ENCODE peak calls at places on chromosomes 5 and 9, in five cellular contexts. U is IMR-90, P is H1, H is H9, R is neuronal stem cell. K is an unnamed sample.

GRCh38 chr9:118326326-118326725 is 622.1 kb downstream of the TLR4 start:
- DNase-seq in R (no peak), H (no peak), P (no peak), U (no peak), K (no peak)

GRCh38 chr5:178104492-178104891 is 8.8 kb upstream of the N4BP3 start:
- DNase-seq in U (no peak), H (no peak), P (no peak), R (no peak), K (no peak)

GRCh38 chr5:2270467-2270866 is 387.7 kb upstream of the IRX4 start:
- DNase-seq in P (no peak), U (no peak), H (peak), R (no peak), K (no peak)

GRCh38 chr9:95333426-95333825 is 15.9 kb upstream of the FANCC start:
- DNase-seq in H (no peak), U (no peak), P (no peak), R (no peak), K (peak)

GRCh38 chr9:132183715-132184114 is 21.9 kb downstream of the NTNG2 start:
- DNase-seq in U (no peak), P (no peak), H (no peak), R (no peak), K (no peak)

GRCh38 chr5:136104311-136104975 is 28.2 kb upstream of the SMAD5 start:
- DNase-seq in R (no peak), H (no peak), P (no peak), U (no peak), K (no peak)

GRCh38 chr5:135399838-135400542 is 959 bp upstream of the MACROH2A1 start:
- DNase-seq in R (no peak), P (peak), H (peak), U (no peak), K (no peak)

GRCh38 chr9:87075537-87075936 is 128.2 kb upstream of the GAS1 start:
- DNase-seq in P (no peak), R (no peak), H (peak), U (no peak), K (no peak)

GRCh38 chr9:95096807-95097206 is 220.7 kb downstream of the FANCC start:
- DNase-seq in U (no peak), H (no peak), P (no peak), R (no peak), K (no peak)

GRCh38 chr9:125747053-125747764 is at the start of gene PBX3:
- DNase-seq in U (no peak), P (no peak), R (peak), H (no peak), K (peak)

GRCh38 chr9:131810351-131811170 is 70.7 kb upstream of the RAPGEF1 start:
- DNase-seq in U (no peak), H (no peak), R (no peak), P (no peak), K (no peak)

GRCh38 chr5:55546991-55547390 is 12.2 kb upstream of the PLPP1 start:
- DNase-seq in H (no peak), R (no peak), P (no peak), U (no peak), K (no peak)

GRCh38 chr5:7392401-7393024 is 3.4 kb upstream of the ADCY2 start:
- DNase-seq in U (no peak), H (peak), P (peak), R (peak), K (no peak)

GRCh38 chr5:134005415-134006118 is 792 bp upstream of the VDAC1 start:
- DNase-seq in R (no peak), P (no peak), H (peak), U (no peak), K (no peak)

GRCh38 chr5:40796487-40796889 is 1.7 kb downstream of the PRKAA1 start:
- DNase-seq in H (no peak), P (no peak), U (peak), R (no peak), K (peak)

GRCh38 chr5:113896789-113897188 is 383.3 kb downstream of the YTHDC2 start:
- DNase-seq in U (no peak), H (no peak), P (no peak), R (no peak), K (no peak)

GRCh38 chr9:35042081-35042604 is 30.3 kb downstream of the VCP start:
- DNase-seq in R (no peak), H (no peak), U (peak), P (no peak), K (peak)

GRCh38 chr5:1761453-1761755 is 38.2 kb downstream of the MRPL36 start:
- DNase-seq in U (no peak), P (no peak), R (no peak), H (no peak), K (no peak)

GRCh38 chr9:131237311-131237710 is 39.0 kb downstream of the FAM78A start:
- DNase-seq in P (no peak), R (no peak), U (no peak), H (no peak), K (no peak)

GRCh38 chr9:89482950-89483349 is 15.0 kb downstream of the SEMA4D start:
- DNase-seq in H (no peak), P (no peak), R (no peak), U (no peak), K (no peak)

GRCh38 chr5:142578161-142578830 is 107.6 kb downstream of the FGF1 start:
- DNase-seq in R (no peak), H (no peak), P (no peak), U (no peak), K (no peak)

DNA sequence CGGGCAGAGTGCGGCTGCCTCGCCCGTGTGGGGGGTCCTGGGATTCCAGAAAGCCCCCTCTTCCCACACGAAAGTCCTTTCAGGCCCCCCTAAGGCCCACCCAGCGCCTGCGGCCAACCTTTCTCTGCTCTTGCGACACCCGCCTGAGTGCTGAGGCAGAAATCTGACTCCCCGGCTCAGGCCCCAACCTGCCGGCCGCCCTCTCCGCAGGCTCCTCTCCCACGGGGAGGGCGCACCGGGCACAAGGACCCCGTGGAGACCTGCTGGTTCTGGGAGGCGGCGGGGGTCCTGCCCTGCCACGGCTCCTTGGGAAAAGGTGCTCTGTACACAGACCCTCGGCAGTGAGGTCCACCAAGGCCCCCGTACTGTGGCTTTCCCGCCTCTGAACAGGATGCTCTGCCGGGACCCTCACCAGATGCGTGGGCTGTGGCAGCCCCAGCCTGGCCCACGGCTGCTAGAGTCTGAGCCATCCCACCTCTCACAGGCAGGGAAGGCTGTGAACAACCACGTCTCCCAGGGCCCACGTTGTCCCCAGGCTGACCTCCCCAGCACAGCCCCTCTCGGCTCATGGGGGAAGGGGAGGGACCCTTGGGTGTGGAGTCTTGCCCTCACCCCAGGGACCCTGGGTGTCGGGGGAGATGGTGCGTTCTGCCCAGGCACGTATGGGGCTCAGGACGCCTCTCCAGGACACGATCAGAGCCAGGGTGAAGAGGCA is 41.5 kb upstream of the EGFL7 start:
- DNase-seq in P (no peak), H (no peak), U (no peak), R (no peak), K (no peak)
- H3K14ac ChIP-seq in P (no peak), H (no peak), U (no peak), R (no peak), K (no peak)

DNA sequence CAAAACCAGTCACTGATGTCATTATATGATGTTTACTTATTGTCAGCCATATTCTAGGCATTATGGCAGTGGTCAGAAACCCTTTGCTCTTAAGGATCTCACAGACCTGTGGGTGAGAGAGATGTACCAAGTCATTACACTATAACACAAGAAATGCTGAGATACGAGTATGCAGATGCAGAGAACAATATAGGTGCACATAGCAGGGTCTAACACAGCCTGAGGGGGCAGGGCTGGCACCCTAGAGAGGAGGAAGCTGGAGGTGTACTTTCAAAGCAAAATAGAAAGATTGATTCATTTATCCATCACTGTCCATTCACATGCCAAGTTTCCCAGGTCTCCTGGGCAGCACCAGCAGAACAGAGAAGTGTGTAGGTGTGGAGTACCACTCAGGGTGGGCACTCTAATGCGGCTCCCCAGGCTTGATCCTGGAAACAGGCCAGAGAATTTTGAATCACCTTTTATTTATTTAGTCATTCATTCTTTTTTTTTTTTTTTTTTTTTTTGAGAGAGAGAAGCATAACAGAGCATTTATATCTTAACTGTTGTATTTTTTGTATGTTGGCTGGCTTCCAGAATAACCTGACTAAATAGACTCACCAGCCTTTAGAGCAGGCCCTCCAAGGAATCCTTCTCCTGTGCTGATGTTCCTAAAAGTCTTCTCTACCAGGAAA is 153.3 kb downstream of the PIK3R1 start:
- DNase-seq in R (no peak), H (no peak), P (no peak), U (peak), K (no peak)
- H2BK15ac ChIP-seq in R (no peak), H (no peak), P (no peak), U (no peak), K (no peak)

DNA sequence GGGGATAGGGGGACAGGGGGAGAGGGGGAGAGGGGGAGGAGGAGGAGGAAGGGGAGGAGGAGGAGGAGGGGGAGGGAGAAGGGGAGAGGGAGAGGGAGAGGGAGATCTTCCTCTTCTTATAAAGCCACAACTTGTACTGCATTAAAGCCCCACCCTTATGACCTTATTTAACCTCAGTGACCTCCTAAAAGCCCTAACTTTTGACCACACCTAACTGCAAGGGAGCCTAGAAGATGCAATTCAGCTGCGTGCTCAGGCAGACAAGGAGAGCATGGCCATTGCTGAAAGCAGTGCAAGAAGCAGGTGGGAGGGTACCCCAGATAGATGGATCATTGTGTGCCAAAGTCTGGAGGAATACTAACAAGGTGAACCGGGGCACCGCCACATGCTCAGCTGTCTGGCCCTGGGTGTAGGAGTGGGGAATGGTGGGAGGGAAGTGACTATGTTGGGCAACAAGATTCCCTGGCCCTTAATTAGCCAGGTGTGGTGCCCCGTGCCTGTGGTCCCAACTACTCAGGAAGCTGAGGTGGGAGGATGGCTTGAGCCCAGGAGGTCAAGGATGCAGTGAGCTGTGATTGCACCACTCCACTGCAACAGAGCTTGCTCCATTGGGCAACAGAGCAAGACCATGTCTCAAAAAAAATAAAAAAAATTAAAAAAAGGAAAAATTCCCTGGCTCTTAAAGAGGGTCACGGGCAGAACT is 125.4 kb upstream of the BOD1 start:
- DNase-seq in R (no peak), U (no peak), H (no peak), P (no peak), K (no peak)
- H3K14ac ChIP-seq in R (no peak), U (no peak), H (no peak), P (no peak), K (no peak)

GRCh38 chr5:34509392-34509791 is 146.7 kb upstream of the RAI14 start:
- DNase-seq in H (no peak), P (no peak), R (no peak), U (no peak), K (no peak)

GRCh38 chr5:34511915-34512314 is 144.2 kb upstream of the RAI14 start:
- DNase-seq in R (no peak), H (peak), U (no peak), P (no peak), K (peak)

GRCh38 chr5:34510002-34510401 is 146.1 kb upstream of the RAI14 start:
- DNase-seq in P (no peak), H (no peak), U (no peak), R (no peak), K (no peak)

GRCh38 chr5:34511481-34511880 is 144.6 kb upstream of the RAI14 start:
- DNase-seq in R (no peak), U (no peak), P (no peak), H (no peak), K (no peak)

DNA sequence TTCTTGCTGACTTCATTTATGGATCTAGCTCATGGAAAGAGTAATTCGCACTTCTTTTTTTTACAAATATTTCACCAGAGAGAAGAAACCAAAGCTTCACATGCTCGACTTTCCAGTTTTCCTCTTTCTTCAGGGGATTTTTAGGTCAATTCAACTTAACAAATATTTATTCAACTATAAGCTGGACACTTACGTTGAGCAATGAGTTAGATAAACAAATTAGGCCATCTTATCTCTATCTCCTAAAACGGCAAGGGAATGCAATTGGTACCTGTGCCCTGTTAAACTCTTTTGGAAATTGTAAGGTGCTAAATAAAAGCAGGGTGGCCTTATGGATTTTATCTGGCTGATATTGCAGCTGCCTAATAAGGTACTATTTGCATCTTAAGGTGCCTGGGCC is 145.1 kb upstream of the RAI14 start:
- DNase-seq in R (no peak), H (no peak), U (no peak), P (no peak), K (no peak)
- H2BK15ac ChIP-seq in R (no peak), H (no peak), U (no peak), P (no peak), K (no peak)